ENCODE peak calls at places on chromosomes 13 and 19, in six cellular contexts. One of them, this sample, is unnamed.

GRCh38 chr19:10593148-10593547 is 6.0 kb upstream of the AP1M2 start:
- DNase-seq in lower leg skin: no peak
- DNase-seq in ovary: no peak
- DNase-seq in transverse colon: no peak
- DNase-seq in body of pancreas: no peak
- DNase-seq in tibial nerve: no peak
- DNase-seq in this sample: no peak

GRCh38 chr19:35267818-35268545 is 780 bp upstream of the USF2 start:
- DNase-seq in lower leg skin: peak
- DNase-seq in ovary: peak
- DNase-seq in transverse colon: peak
- DNase-seq in body of pancreas: peak
- DNase-seq in tibial nerve: peak
- DNase-seq in this sample: peak

GRCh38 chr13:23504188-23504587 is 66.0 kb upstream of the TNFRSF19 start:
- DNase-seq in lower leg skin: no peak
- DNase-seq in ovary: no peak
- DNase-seq in transverse colon: no peak
- DNase-seq in body of pancreas: no peak
- DNase-seq in tibial nerve: no peak
- DNase-seq in this sample: no peak

GRCh38 chr19:39444598-39445257 is 654 bp upstream of the SUPT5H start:
- DNase-seq in lower leg skin: no peak
- DNase-seq in ovary: peak
- DNase-seq in transverse colon: no peak
- DNase-seq in body of pancreas: peak
- DNase-seq in tibial nerve: no peak
- DNase-seq in this sample: no peak

GRCh38 chr19:18046066-18046718 is 38.2 kb downstream of the ARRDC2 start:
- DNase-seq in lower leg skin: no peak
- DNase-seq in ovary: no peak
- DNase-seq in transverse colon: peak
- DNase-seq in body of pancreas: peak
- DNase-seq in tibial nerve: no peak
- DNase-seq in this sample: no peak

GRCh38 chr19:46913852-46914430 is 53.1 kb downstream of the ARHGAP35 start:
- DNase-seq in lower leg skin: no peak
- DNase-seq in ovary: no peak
- DNase-seq in transverse colon: no peak
- DNase-seq in body of pancreas: no peak
- DNase-seq in tibial nerve: no peak
- DNase-seq in this sample: no peak

GRCh38 chr19:12991296-12991695 is 4.0 kb upstream of the NFIX start:
- DNase-seq in lower leg skin: peak
- DNase-seq in ovary: no peak
- DNase-seq in transverse colon: no peak
- DNase-seq in body of pancreas: no peak
- DNase-seq in tibial nerve: no peak
- DNase-seq in this sample: no peak

GRCh38 chr13:79682164-79682563 is 201.2 kb downstream of the NDFIP2 start:
- DNase-seq in lower leg skin: no peak
- DNase-seq in ovary: no peak
- DNase-seq in transverse colon: no peak
- DNase-seq in body of pancreas: no peak
- DNase-seq in tibial nerve: no peak
- DNase-seq in this sample: peak

GRCh38 chr19:5369962-5370367 is 29.4 kb upstream of the PTPRS start:
- DNase-seq in lower leg skin: peak
- DNase-seq in ovary: peak
- DNase-seq in transverse colon: peak
- DNase-seq in body of pancreas: peak
- DNase-seq in tibial nerve: no peak
- DNase-seq in this sample: no peak

GRCh38 chr19:49637865-49638350 is 2.0 kb downstream of the RRAS start:
- DNase-seq in lower leg skin: peak
- DNase-seq in ovary: peak
- DNase-seq in transverse colon: peak
- DNase-seq in body of pancreas: peak
- DNase-seq in tibial nerve: peak
- DNase-seq in this sample: peak

GRCh38 chr13:32734511-32734910 is 148.3 kb downstream of the PDS5B start:
- DNase-seq in lower leg skin: no peak
- DNase-seq in ovary: no peak
- DNase-seq in transverse colon: no peak
- DNase-seq in body of pancreas: peak
- DNase-seq in tibial nerve: peak
- DNase-seq in this sample: no peak

GRCh38 chr13:110322126-110322827 is 15.2 kb downstream of the COL4A2 start:
- DNase-seq in lower leg skin: peak
- DNase-seq in ovary: no peak
- DNase-seq in transverse colon: no peak
- DNase-seq in body of pancreas: no peak
- DNase-seq in tibial nerve: no peak
- DNase-seq in this sample: no peak

GRCh38 chr19:33740811-33741396 is 55.8 kb upstream of the KCTD15 start:
- DNase-seq in lower leg skin: no peak
- DNase-seq in ovary: no peak
- DNase-seq in transverse colon: no peak
- DNase-seq in body of pancreas: peak
- DNase-seq in tibial nerve: no peak
- DNase-seq in this sample: no peak

GRCh38 chr13:27359203-27359821 is 65.1 kb upstream of the GTF3A start:
- DNase-seq in lower leg skin: peak
- DNase-seq in ovary: peak
- DNase-seq in transverse colon: peak
- DNase-seq in body of pancreas: peak
- DNase-seq in tibial nerve: peak
- DNase-seq in this sample: peak

GRCh38 chr19:21439372-21439771 is 42.4 kb downstream of the ZNF493 start:
- DNase-seq in lower leg skin: no peak
- DNase-seq in ovary: peak
- DNase-seq in transverse colon: no peak
- DNase-seq in body of pancreas: peak
- DNase-seq in tibial nerve: no peak
- DNase-seq in this sample: no peak

GRCh38 chr13:113140677-113141590 is 17.5 kb upstream of the PROZ start:
- DNase-seq in lower leg skin: peak
- DNase-seq in ovary: peak
- DNase-seq in transverse colon: no peak
- DNase-seq in body of pancreas: no peak
- DNase-seq in tibial nerve: no peak
- DNase-seq in this sample: no peak

GRCh38 chr19:35717665-35718344 is at the start of gene KMT2B:
- DNase-seq in lower leg skin: no peak
- DNase-seq in ovary: no peak
- DNase-seq in transverse colon: peak
- DNase-seq in body of pancreas: no peak
- DNase-seq in tibial nerve: peak
- DNase-seq in this sample: no peak

GRCh38 chr19:49786432-49786831 is 19.6 kb downstream of the AP2A1 start:
- DNase-seq in lower leg skin: no peak
- DNase-seq in ovary: no peak
- DNase-seq in transverse colon: no peak
- DNase-seq in body of pancreas: no peak
- DNase-seq in tibial nerve: no peak
- DNase-seq in this sample: no peak

GRCh38 chr13:101211261-101211660 is 205.0 kb downstream of the NALCN start:
- DNase-seq in lower leg skin: no peak
- DNase-seq in ovary: no peak
- DNase-seq in transverse colon: no peak
- DNase-seq in body of pancreas: no peak
- DNase-seq in tibial nerve: no peak
- DNase-seq in this sample: no peak

GRCh38 chr19:3298853-3299449 is 67.4 kb upstream of the NFIC start:
- DNase-seq in lower leg skin: no peak
- DNase-seq in ovary: no peak
- DNase-seq in transverse colon: no peak
- DNase-seq in body of pancreas: no peak
- DNase-seq in tibial nerve: no peak
- DNase-seq in this sample: no peak

GRCh38 chr19:36837902-36838783 is at the start of gene ZNF790:
- DNase-seq in lower leg skin: peak
- DNase-seq in ovary: peak
- DNase-seq in transverse colon: peak
- DNase-seq in body of pancreas: peak
- DNase-seq in tibial nerve: peak
- DNase-seq in this sample: peak
- TF ChIP-seq POLR2A in lower leg skin: no peak
- TF ChIP-seq POLR2A in ovary: peak
- TF ChIP-seq POLR2A in transverse colon: peak
- TF ChIP-seq POLR2A in body of pancreas: peak
- TF ChIP-seq POLR2A in tibial nerve: no peak
- TF ChIP-seq POLR2A in this sample: no peak

GRCh38 chr19:42629191-42629590 is 34.5 kb upstream of the CEACAM8 start:
- DNase-seq in lower leg skin: no peak
- DNase-seq in ovary: no peak
- DNase-seq in transverse colon: no peak
- DNase-seq in body of pancreas: no peak
- DNase-seq in tibial nerve: no peak
- DNase-seq in this sample: no peak

GRCh38 chr19:42635233-42635539 is 40.5 kb upstream of the CEACAM8 start:
- DNase-seq in lower leg skin: no peak
- DNase-seq in ovary: no peak
- DNase-seq in transverse colon: no peak
- DNase-seq in body of pancreas: no peak
- DNase-seq in tibial nerve: no peak
- DNase-seq in this sample: no peak

GRCh38 chr19:42634409-42635232 is 39.9 kb upstream of the CEACAM8 start:
- DNase-seq in lower leg skin: no peak
- DNase-seq in ovary: no peak
- DNase-seq in transverse colon: peak
- DNase-seq in body of pancreas: peak
- DNase-seq in tibial nerve: peak
- DNase-seq in this sample: no peak
- TF ChIP-seq CTCF in lower leg skin: no peak
- TF ChIP-seq CTCF in ovary: no peak
- TF ChIP-seq CTCF in transverse colon: peak
- TF ChIP-seq CTCF in body of pancreas: peak
- TF ChIP-seq CTCF in tibial nerve: no peak
- TF ChIP-seq CTCF in this sample: peak

DNA sequence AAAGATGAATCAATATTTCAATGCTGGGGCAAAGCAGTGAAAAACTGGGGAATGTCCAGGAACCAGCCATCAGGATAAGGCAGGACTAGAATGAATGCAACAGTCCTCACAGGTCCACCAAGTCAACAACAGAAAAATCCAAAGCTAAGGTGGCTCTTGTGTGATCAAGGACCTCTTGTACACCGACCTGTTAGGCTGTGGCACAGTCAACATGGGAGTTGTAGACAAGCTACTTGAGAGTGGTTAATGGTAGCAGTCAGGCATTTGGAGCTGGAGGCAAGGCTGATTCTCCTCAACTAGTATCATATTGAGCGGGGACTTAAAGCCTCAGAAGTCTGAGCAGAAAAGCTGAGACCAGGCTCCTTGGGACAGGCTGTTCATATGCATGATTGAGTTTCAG is 805 bp upstream of the TNFSF13B start:
- DNase-seq in lower leg skin: no peak
- DNase-seq in ovary: no peak
- DNase-seq in transverse colon: no peak
- DNase-seq in body of pancreas: no peak
- DNase-seq in tibial nerve: no peak
- DNase-seq in this sample: no peak
- TF ChIP-seq POLR2A in lower leg skin: no peak
- TF ChIP-seq POLR2A in ovary: no peak
- TF ChIP-seq POLR2A in transverse colon: no peak
- TF ChIP-seq POLR2A in body of pancreas: no peak
- TF ChIP-seq POLR2A in tibial nerve: no peak
- TF ChIP-seq POLR2A in this sample: no peak

DNA sequence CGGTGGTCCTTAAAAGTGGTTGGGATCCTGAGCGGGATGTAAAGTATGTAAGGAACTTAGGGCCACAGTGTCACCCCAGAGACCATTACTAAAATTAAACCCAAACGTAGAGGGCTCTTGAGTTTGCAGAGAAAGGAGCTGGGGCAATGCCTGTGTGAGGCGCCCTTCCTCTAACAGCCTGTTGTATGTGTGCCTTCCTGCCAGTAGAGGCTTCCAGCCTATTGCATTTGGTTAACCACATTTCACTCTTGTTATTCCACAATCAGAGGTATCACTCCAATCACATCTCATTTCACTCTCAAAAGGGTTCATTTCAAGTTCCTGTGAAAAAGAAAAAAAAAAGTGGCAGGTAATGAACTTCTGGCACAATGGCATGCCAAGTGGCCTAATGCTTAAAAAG is 29.4 kb downstream of the DIAPH3 start:
- DNase-seq in lower leg skin: no peak
- DNase-seq in ovary: no peak
- DNase-seq in transverse colon: no peak
- DNase-seq in body of pancreas: no peak
- DNase-seq in tibial nerve: no peak
- DNase-seq in this sample: no peak
- TF ChIP-seq CTCF in lower leg skin: no peak
- TF ChIP-seq CTCF in ovary: no peak
- TF ChIP-seq CTCF in transverse colon: no peak
- TF ChIP-seq CTCF in body of pancreas: no peak
- TF ChIP-seq CTCF in tibial nerve: no peak
- TF ChIP-seq CTCF in this sample: no peak

This sample was measured in heart left ventricle.